ENCODE peak calls at places on chromosomes 2 and 18, in ten cellular contexts. Y is fibroblast of lung, K is PC-3, X is HCT116, R is GM12878, N is K562, T is GM23248, Q is GM23338, L is endothelial cell of umbilical vein, B is MM.1S. U is an unnamed sample.

GRCh38 chr2:207166349-207167128 is 791 bp upstream of the KLF7 start:
- DNase-seq in Y (peak; percentile 81), K (peak; percentile 61), X (no peak), R (no peak), N (peak; percentile 32), T (peak; percentile 91), Q (peak; percentile 83), L (peak; percentile 80), B (peak; percentile 70), U (peak; percentile 92)

GRCh38 chr2:129437775-129438174 is 541.7 kb upstream of the RAB6C start:
- DNase-seq in Y (no peak), K (no peak), X (no peak), R (no peak), N (no peak), T (no peak), Q (no peak), L (no peak), B (no peak), U (no peak)

GRCh38 chr2:29014811-29015414 is 33.8 kb downstream of the TOGARAM2 start:
- DNase-seq in Y (peak; percentile 85), K (peak; percentile 72), X (no peak), R (no peak), N (peak; percentile 28), T (peak; percentile 23), Q (no peak), L (no peak), B (no peak), U (no peak)

GRCh38 chr2:57890462-57890861 is 156.1 kb upstream of the VRK2 start:
- DNase-seq in Y (peak; percentile 45), K (peak; percentile 53), X (no peak), R (no peak), N (no peak), T (peak; percentile 89), Q (no peak), L (no peak), B (no peak), U (no peak)

GRCh38 chr18:73719611-73720010 is 428.0 kb downstream of the FBXO15 start:
- DNase-seq in Y (no peak), K (peak; percentile 44), X (no peak), R (no peak), N (no peak), T (no peak), Q (no peak), L (no peak), B (no peak), U (no peak)

GRCh38 chr2:181471783-181472182 is 14.6 kb downstream of the ITGA4 start:
- DNase-seq in Y (peak; percentile 43), K (peak; percentile 11), X (no peak), R (no peak), N (no peak), T (no peak), Q (no peak), L (no peak), B (no peak), U (no peak)

GRCh38 chr2:109343460-109343859 is 214.5 kb downstream of the SH3RF3 start:
- DNase-seq in Y (no peak), K (no peak), X (no peak), R (no peak), N (no peak), T (no peak), Q (no peak), L (no peak), B (no peak), U (no peak)

GRCh38 chr2:164771897-164772296 is 69.7 kb downstream of the COBLL1 start:
- DNase-seq in Y (no peak), K (no peak), X (no peak), R (no peak), N (no peak), T (no peak), Q (no peak), L (peak; percentile 22), B (no peak), U (no peak)

GRCh38 chr2:214358506-214358905 is 52.3 kb upstream of the VWC2L start:
- DNase-seq in Y (no peak), K (no peak), X (no peak), R (no peak), N (no peak), T (no peak), Q (peak; percentile 15), L (no peak), B (no peak), U (no peak)

GRCh38 chr2:150528861-150529801 is 41.7 kb upstream of the RND3 start:
- DNase-seq in Y (peak; percentile 83), K (peak; percentile 92), X (no peak), R (peak; percentile 45), N (no peak), T (peak; percentile 88), Q (peak; percentile 10), L (no peak), B (peak; percentile 63), U (peak; percentile 6)

GRCh38 chr2:11691071-11691660 is 21.2 kb upstream of the NTSR2 start:
- DNase-seq in Y (no peak), K (no peak), X (no peak), R (no peak), N (no peak), T (no peak), Q (no peak), L (no peak), B (no peak), U (no peak)

GRCh38 chr2:156626931-156627330 is 190.8 kb downstream of the GPD2 start:
- DNase-seq in Y (no peak), K (no peak), X (no peak), R (no peak), N (no peak), T (no peak), Q (no peak), L (no peak), B (no peak), U (no peak)
- H3K4me1 ChIP-seq in Y (no peaks in the 10 kb centered on the region), K (no peaks in the 10 kb centered on the region), X (no peaks in the 10 kb centered on the region), R (no peaks in the 10 kb centered on the region), N (no peaks in the 10 kb centered on the region), T (no peaks in the 10 kb centered on the region), Q (peaks cover 32% of the 10 kb centered on the region), L (no peaks in the 10 kb centered on the region), B (no peaks in the 10 kb centered on the region), U (peaks cover 13% of the 10 kb centered on the region)

DNA sequence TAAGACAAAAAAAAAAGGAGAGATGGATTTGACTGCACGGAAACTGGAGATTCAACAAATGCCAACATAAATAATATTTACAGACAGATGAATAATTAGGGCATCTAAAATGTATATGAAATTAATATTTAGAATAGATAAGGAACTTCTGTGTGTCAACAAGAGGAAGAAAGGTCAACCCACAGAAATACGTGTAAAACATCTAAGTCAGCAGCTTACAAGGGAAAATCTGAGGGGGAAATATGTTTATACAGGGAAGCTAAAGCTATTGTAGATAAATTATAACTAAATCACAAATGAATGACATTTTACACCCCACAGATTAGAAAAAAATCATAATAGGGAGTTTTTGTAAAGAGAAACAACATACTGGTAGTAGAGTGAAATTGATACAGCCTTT is 159.9 kb downstream of the PIEZO2 start:
- DNase-seq in Y (no peak), K (no peak), X (no peak), R (no peak), N (no peak), T (no peak), Q (no peak), L (peak; percentile 67), B (no peak), U (no peak)
- H2AFZ ChIP-seq in Y (no peak overlapping the region), K (no peak overlapping the region), X (no peak overlapping the region), R (no peak overlapping the region), N (no peak overlapping the region), T (no peak overlapping the region), Q (no peak overlapping the region), L (peak overlapping the region; percentile 35), B (no peak overlapping the region), U (no peak overlapping the region)

GRCh38 chr2:239440511-239440959 is 39.7 kb upstream of the HDAC4 start:
- DNase-seq in Y (no peak), K (no peak), X (no peak), R (no peak), N (no peak), T (peak; percentile 18), Q (peak; percentile 37), L (peak; percentile 4), B (no peak), U (peak; percentile 94)
- TF ChIP-seq EZH2 in Y (no peak), K (no peak), X (no peak), R (no peak), N (no peak), T (no peak), Q (no peak), L (no peak), B (no peak), U (no peak)

DNA sequence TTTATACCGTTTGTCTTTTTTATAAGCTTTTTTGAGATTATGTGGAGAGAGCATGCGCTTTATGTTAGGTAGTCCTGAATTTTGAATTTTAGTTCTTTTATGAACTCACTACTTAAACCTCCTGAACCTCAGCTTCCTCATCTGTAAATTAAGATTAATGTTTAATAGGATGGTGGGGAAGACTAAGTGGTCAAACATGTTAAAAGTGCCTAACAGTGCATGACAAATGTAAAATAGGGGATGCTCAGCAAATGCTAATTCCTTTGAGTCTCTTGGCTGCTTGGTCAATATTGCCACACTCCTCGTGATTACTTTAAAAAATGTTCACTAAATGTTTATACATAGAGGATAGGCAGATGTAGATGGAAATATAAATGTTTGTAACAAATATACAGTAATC is 6.8 kb downstream of the BIRC6 start:
- DNase-seq in Y (no peak), K (no peak), X (no peak), R (no peak), N (no peak), T (no peak), Q (no peak), L (no peak), B (no peak), U (no peak)
- H3K4me1 ChIP-seq in Y (peaks cover 3% of the 10 kb centered on the region), K (peaks cover 8% of the 10 kb centered on the region), X (peaks cover 6% of the 10 kb centered on the region), R (peaks cover 4% of the 10 kb centered on the region), N (peaks cover 7% of the 10 kb centered on the region), T (peaks cover 43% of the 10 kb centered on the region), Q (peaks cover 11% of the 10 kb centered on the region), L (peaks cover 10% of the 10 kb centered on the region), B (peaks cover 10% of the 10 kb centered on the region), U (peaks cover 7% of the 10 kb centered on the region)

U was measured in neural progenitor cell.